ENCODE peak calls at places on chromosomes 16 and 17, in six cellular contexts. M, F, H, Z, Q and Y are unnamed samples.

GRCh38 chr16:24784121-24784520 is 54.7 kb downstream of the TNRC6A start:
- DNase-seq in Z (no peak), M (no peak), Q (no peak), F (no peak), H (no peak), Y (no peak)

GRCh38 chr17:73867056-73867455 is 222.8 kb upstream of the SDK2 start:
- DNase-seq in H (no peak), M (no peak), F (no peak), Z (no peak), Q (no peak), Y (no peak)

GRCh38 chr16:47713225-47713595 is 252.1 kb downstream of the PHKB start:
- DNase-seq in H (no peak), M (no peak), Q (peak; percentile 14), Z (peak; percentile 95), F (no peak), Y (no peak)

GRCh38 chr16:31219154-31219741 is 2.3 kb upstream of the PYDC1 start:
- DNase-seq in F (no peak), H (no peak), Z (no peak), Q (no peak), M (no peak), Y (no peak)

GRCh38 chr16:24013733-24014645 is 178.2 kb downstream of the PRKCB start:
- DNase-seq in M (no peak), Q (no peak), H (no peak), Z (no peak), F (no peak), Y (no peak)

GRCh38 chr17:14922421-14922820 is 342.7 kb downstream of the PMP22 start:
- DNase-seq in F (no peak), Z (no peak), H (no peak), M (no peak), Q (no peak), Y (no peak)

GRCh38 chr17:74987909-74988711 is 678 bp downstream of the CDR2L start:
- DNase-seq in F (peak; percentile 85), M (peak; percentile 76), Z (peak; percentile 76), Q (peak; percentile 70), H (peak; percentile 93), Y (peak; percentile 65)

GRCh38 chr16:4521971-4522623 is 16.5 kb downstream of the CDIP1 start:
- DNase-seq in F (no peak), Q (no peak), M (peak; percentile 38), Z (no peak), H (no peak), Y (no peak)

GRCh38 chr17:76217081-76217480 is 23.2 kb downstream of the RNF157 start:
- DNase-seq in H (no peak), M (no peak), F (no peak), Z (no peak), Q (no peak), Y (no peak)

GRCh38 chr17:39706921-39707337 is 7.1 kb downstream of the ERBB2 start:
- DNase-seq in F (no peak), Q (no peak), Z (no peak), M (no peak), H (no peak), Y (no peak)

GRCh38 chr16:54166342-54166865 is 120.2 kb downstream of the IRX3 start:
- DNase-seq in H (no peak), Q (no peak), F (no peak), Z (no peak), M (no peak), Y (no peak)

GRCh38 chr17:33012522-33013033 is 20.9 kb downstream of the SPACA3 start:
- DNase-seq in Z (peak; percentile 98), H (no peak), Q (no peak), M (no peak), F (no peak), Y (no peak)

GRCh38 chr17:33013596-33014375 is 22.1 kb downstream of the SPACA3 start:
- DNase-seq in F (no peak), M (no peak), Q (no peak), Z (peak; percentile 9), H (no peak), Y (no peak)

GRCh38 chr17:33015716-33016346 is 24.2 kb downstream of the SPACA3 start:
- DNase-seq in M (no peak), Q (no peak), Z (no peak), F (no peak), H (no peak), Y (no peak)

GRCh38 chr17:33016920-33017319 is 25.3 kb downstream of the SPACA3 start:
- DNase-seq in Z (no peak), M (no peak), H (no peak), Q (no peak), F (no peak), Y (no peak)

GRCh38 chr17:33014751-33015150 is 23.1 kb downstream of the SPACA3 start:
- DNase-seq in Z (peak; percentile 14), F (no peak), M (no peak), H (no peak), Q (no peak), Y (no peak)
- H3K27me3 ChIP-seq in Z (peaks cover 2% of the 10 kb centered on the region), F (no peaks in the 10 kb centered on the region), M (no peaks in the 10 kb centered on the region), H (no peaks in the 10 kb centered on the region), Q (peaks cover 76% of the 10 kb centered on the region), Y (no peaks in the 10 kb centered on the region)

DNA sequence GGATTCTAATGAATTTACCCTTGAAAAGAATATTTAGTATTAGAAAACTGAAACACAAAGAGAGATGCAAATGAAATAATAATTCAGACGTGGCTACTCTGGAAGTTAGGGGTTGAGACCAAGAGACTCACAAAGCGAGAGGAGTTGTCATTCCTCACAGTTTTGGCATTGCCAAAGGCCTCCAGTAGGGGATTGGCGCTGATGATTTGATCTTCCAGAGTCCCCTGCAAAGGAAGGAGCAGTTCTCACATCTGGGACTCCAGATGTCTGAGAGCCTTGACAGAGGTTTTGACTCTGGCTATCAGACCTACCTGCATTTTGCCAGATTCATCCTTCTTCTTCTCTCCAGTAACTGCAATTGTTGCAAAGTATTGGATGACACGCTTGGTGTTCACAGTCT is 6.6 kb downstream of the MYH8 start:
- DNase-seq in Q (no peak), M (no peak), Z (no peak), F (no peak), H (no peak), Y (no peak)
- TF ChIP-seq POLR2A in Q (no peak), M (no peak), Z (no peak), F (no peak), H (no peak), Y (no peak)

DNA sequence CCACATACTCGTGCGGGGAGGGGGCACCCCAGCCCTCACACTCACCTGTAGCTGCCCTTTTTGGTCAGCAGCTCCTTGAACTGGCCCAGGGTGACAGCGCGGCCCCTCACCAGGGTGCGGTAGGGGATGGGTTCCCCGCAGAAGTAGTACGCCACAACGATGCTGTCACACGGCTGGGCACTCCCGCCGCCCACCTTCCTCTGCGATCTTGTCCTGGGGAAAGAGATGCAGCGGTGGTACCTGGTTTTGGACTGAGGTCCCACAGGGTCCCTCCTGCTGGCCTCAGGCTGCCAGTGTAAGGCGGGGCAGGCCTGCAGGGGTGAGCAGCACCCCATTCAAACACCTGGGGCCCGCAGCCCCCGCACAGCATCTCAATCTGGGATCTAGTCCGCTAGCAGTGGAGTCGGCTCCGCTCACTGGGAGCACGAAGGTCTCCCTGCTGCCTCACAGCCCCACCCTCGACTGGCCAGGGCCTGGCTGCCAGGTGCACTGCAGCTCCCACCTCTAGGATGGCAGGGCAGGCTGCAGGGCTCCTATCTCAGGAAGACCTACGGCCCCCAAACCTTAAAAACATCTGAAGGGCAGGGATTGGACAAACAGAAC is 6.5 kb downstream of the PDIA2 start:
- DNase-seq in F (no peak), M (no peak), Z (no peak), H (no peak), Q (no peak), Y (no peak)
- H3K27me3 ChIP-seq in F (no peaks in the 10 kb centered on the region), M (no peaks in the 10 kb centered on the region), Z (no peaks in the 10 kb centered on the region), H (no peaks in the 10 kb centered on the region), Q (no peaks in the 10 kb centered on the region), Y (no peaks in the 10 kb centered on the region)

DNA sequence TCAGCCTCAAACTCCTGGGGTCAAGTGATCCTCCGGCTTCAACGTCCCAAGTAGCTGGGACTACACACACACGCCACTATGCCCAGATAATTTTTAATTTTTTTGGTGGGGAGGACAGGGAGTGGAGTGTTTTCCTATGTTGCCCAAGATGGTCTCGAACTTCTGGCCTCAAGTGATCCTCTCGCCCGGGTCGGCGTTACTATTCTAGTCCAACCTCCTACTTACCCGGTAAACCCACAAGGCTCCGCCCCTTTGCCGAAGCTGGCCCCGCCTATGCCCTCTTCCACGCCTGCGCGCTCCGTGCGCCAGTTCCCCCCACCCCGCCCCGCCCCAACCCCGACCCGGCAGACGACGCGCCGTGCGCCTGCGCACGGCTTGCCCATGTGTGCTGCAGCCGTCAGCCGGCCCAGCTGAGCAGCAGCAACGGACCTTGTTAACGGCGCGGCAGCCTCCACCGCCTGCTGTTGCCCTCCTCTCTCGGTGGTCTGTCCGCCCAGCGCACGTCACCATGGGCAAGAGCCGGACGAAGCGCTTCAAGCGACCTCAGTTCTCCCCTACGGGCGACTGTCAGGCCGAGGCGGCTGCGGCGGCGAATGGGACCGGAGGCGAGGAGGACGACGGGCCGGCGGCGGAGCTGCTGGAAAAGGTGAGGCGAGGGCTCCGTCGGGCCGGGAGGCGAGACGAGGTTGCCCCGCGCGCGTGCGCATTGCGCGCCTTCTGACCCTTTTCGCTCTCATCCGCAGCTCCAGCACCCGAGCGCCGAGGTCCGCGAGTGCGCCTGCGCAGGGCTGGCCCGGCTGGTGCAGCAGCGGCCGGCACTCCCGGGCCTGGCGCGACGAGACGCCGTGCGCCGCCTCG is at the start of gene HEATR3:
- DNase-seq in Q (peak; percentile 96), H (peak; percentile 91), F (peak; percentile 93), Z (peak; percentile 88), M (peak; percentile 91), Y (peak; percentile 89)
- TF ChIP-seq POLR2A in Q (peak; percentile 81), H (peak; percentile 49), F (no peak), Z (peak; percentile 11), M (no peak), Y (peak; percentile 61)

DNA sequence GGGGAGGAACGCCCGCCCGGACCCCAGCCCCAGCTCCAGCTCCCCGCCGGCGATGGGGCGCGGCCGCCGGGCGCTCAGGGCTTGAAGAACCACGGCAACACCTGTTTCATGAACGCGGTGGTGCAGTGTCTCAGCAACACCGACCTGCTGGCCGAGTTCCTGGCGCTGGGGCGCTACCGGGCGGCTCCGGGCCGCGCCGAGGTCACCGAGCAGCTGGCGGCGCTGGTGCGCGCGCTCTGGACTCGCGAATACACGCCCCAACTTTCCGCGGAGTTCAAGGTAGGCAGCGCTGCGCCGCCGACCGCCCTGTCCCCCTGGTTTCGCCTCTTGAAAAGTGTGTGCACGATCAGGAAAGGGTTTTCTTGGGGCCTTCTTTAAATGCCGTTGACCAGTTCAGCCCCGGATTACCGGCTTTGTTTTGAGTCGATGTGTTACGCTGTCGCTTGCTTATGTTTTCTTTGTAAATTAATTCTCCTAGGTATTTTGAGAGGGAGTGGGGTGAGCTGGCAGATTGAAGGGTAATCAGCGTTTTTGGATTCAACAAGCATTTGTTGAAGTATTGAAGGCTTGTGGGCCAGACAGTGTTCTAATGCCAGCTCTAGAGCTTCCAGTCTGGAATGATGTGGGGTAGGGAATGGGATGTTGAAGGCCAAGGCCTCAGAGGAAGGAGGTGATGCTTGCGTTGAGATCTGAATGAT is 690 bp downstream of the USP43 start:
- DNase-seq in F (peak; percentile 65), Q (peak; percentile 21), M (no peak), Z (no peak), H (no peak), Y (no peak)
- H3K27me3 ChIP-seq in F (no peaks in the 10 kb centered on the region), Q (peaks cover 17% of the 10 kb centered on the region), M (no peaks in the 10 kb centered on the region), Z (peaks cover 10% of the 10 kb centered on the region), H (peaks cover 40% of the 10 kb centered on the region), Y (peaks cover 48% of the 10 kb centered on the region)